ENCODE peak calls at places on chromosomes 16 and 17, in five cellular contexts. O is activated T-helper 9 cell treated with anti-CD3 and anti-CD28 coated beads, Interleukin-2, amount 50 U/mL, for 16 hours; F is body of pancreas; M is mucosa of descending colon; X is neural crest cell. U is an unnamed sample.

GRCh38 chr16:3963203-3963602 is 82.7 kb upstream of the CREBBP start:
- DNase-seq in M (no peak), X (no peak), O (peak; percentile 9), F (no peak), U (no peak)

GRCh38 chr17:73028311-73028755 is 64.2 kb downstream of the SLC39A11 start:
- DNase-seq in F (peak; percentile 33), O (no peak), M (no peak), X (no peak), U (no peak)

GRCh38 chr16:78770353-78771091 is 671.1 kb downstream of the WWOX start:
- DNase-seq in O (peak; percentile 75), F (peak; percentile 77), X (peak; percentile 61), M (peak; percentile 82), U (peak; percentile 76)

GRCh38 chr17:40399185-40399584 is 18.5 kb downstream of the TOP2A start:
- DNase-seq in F (no peak), O (no peak), M (no peak), X (no peak), U (peak; percentile 72)

GRCh38 chr16:82584553-82585152 is 42.1 kb upstream of the CDH13 start:
- DNase-seq in M (no peak), O (no peak), F (no peak), X (no peak), U (no peak)

GRCh38 chr16:30185141-30185682 is 1.8 kb downstream of the CORO1A start:
- DNase-seq in O (peak; percentile 2), M (peak; percentile 74), X (no peak), F (no peak), U (no peak)

GRCh38 chr16:3186946-3187690 is 886 bp upstream of the OR1F1 start:
- DNase-seq in M (no peak), F (no peak), X (no peak), O (no peak), U (no peak)

GRCh38 chr16:59249049-59249448 is 514.9 kb upstream of the GOT2 start:
- DNase-seq in M (no peak), X (no peak), O (no peak), F (no peak), U (peak; percentile 46)

GRCh38 chr16:2475413-2476344 is 752 bp downstream of the TBC1D24 start:
- DNase-seq in O (no peak), F (peak; percentile 73), X (no peak), M (peak; percentile 65), U (peak; percentile 61)

GRCh38 chr17:44864831-44865230 is 17.1 kb downstream of the HIGD1B start:
- DNase-seq in M (no peak), O (no peak), F (no peak), X (no peak), U (no peak)

GRCh38 chr16:30112197-30113030 is 923 bp downstream of the GDPD3 start:
- DNase-seq in M (peak; percentile 84), X (peak; percentile 61), O (peak; percentile 43), F (peak; percentile 51), U (peak; percentile 68)

GRCh38 chr16:84635702-84636101 is 12.6 kb upstream of the KLHL36 start:
- DNase-seq in O (no peak), F (no peak), X (no peak), M (no peak), U (no peak)

GRCh38 chr16:16868727-16869126 is 489.8 kb downstream of the NPIPA7 start:
- DNase-seq in F (no peak), O (no peak), M (no peak), X (no peak), U (no peak)

GRCh38 chr16:74573622-74574021 is 33.3 kb downstream of the GLG1 start:
- DNase-seq in X (no peak), M (no peak), O (no peak), F (no peak), U (no peak)

GRCh38 chr16:51607202-51607756 is 456.2 kb upstream of the SALL1 start:
- DNase-seq in F (no peak), X (no peak), O (no peak), M (no peak), U (no peak)

GRCh38 chr16:21277927-21278706 is at the start of gene CRYM:
- DNase-seq in M (peak; percentile 83), X (peak; percentile 65), O (peak; percentile 7), F (peak; percentile 76), U (peak; percentile 88)

U was measured in neural progenitor cell.